ENCODE peak calls at places on chromosomes 7 and 10, in ten cellular contexts. P, Z, D, Y, B, W, G, T, J and O are unnamed samples.

GRCh38 chr7:98598846-98599615 is 18.1 kb upstream of the NPTX2 start:
- DNase-seq in P (no peak), Z (no peak), D (no peak), Y (no peak), B (no peak), W (no peak), G (no peak), T (no peak), J (no peak), O (no peak)

GRCh38 chr10:132443605-132443997 is 46.6 kb downstream of the PWWP2B start:
- DNase-seq in P (no peak), Z (peak), D (peak), Y (peak), B (no peak), W (no peak), G (peak), T (peak), J (no peak), O (no peak)

GRCh38 chr10:3072641-3073360 is 5.5 kb downstream of the PFKP start:
- DNase-seq in P (no peak), Z (no peak), D (no peak), Y (no peak), B (no peak), W (no peak), G (no peak), T (no peak), J (no peak), O (no peak)

GRCh38 chr7:151598045-151598444 is 78.3 kb upstream of the RHEB start:
- DNase-seq in P (no peak), Z (no peak), D (peak), Y (no peak), B (no peak), W (no peak), G (no peak), T (no peak), J (no peak), O (no peak)

GRCh38 chr10:47160967-47161366 is 139.0 kb upstream of the GDF10 start:
- DNase-seq in P (no peak), Z (no peak), D (no peak), Y (no peak), B (no peak), W (no peak), G (no peak), T (no peak), J (no peak), O (no peak)

GRCh38 chr10:100983868-100984669 is 3.2 kb downstream of the MRPL43 start:
- DNase-seq in P (no peak), Z (peak), D (no peak), Y (peak), B (no peak), W (no peak), G (no peak), T (no peak), J (no peak), O (no peak)

GRCh38 chr10:77637474-77637985 is at the start of gene KCNMA1:
- DNase-seq in P (no peak), Z (no peak), D (peak), Y (peak), B (no peak), W (no peak), G (peak), T (no peak), J (peak), O (peak)

GRCh38 chr10:118982366-118982765 is 47.1 kb upstream of the NANOS1 start:
- DNase-seq in P (no peak), Z (no peak), D (no peak), Y (no peak), B (no peak), W (no peak), G (no peak), T (no peak), J (no peak), O (no peak)

GRCh38 chr7:132485600-132486594 is 90.4 kb downstream of the PLXNA4 start:
- DNase-seq in P (no peak), Z (peak), D (no peak), Y (no peak), B (no peak), W (no peak), G (no peak), T (peak), J (no peak), O (peak)

GRCh38 chr7:44134943-44135628 is 6.0 kb downstream of the MYL7 start:
- DNase-seq in P (no peak), Z (no peak), D (no peak), Y (no peak), B (no peak), W (no peak), G (no peak), T (no peak), J (no peak), O (no peak)